ENCODE peak calls at places on chromosomes 4 and X, in nine cellular contexts. One of them, this sample, is unnamed.

GRCh38 chr4:8293131-8293975 is 23.8 kb downstream of the HTRA3 start:
- DNase-seq in activated T-cell treated with anti-CD3 and anti-CD28 coated beads, Interleukin-2, amount 50 U/mL, for 1 hour: no peak
- DNase-seq in endothelial cell: no peak
- DNase-seq in NCI-H1417: no peak
- DNase-seq in nephron progenitor cell: no peak
- DNase-seq in activated CD8-positive, alpha-beta memory T cell treated with anti-CD3 and anti-CD28 coated beads for 48 hours: no peak
- DNase-seq in glutamatergic neuron: peak
- DNase-seq in NCI-H1930: no peak
- DNase-seq in adrenal gland: no peak
- DNase-seq in this sample: no peak

GRCh38 chrX:112043997-112044396 is 38.6 kb downstream of the TRPC5 start:
- DNase-seq in activated T-cell treated with anti-CD3 and anti-CD28 coated beads, Interleukin-2, amount 50 U/mL, for 1 hour: no peak
- DNase-seq in endothelial cell: peak
- DNase-seq in NCI-H1417: no peak
- DNase-seq in nephron progenitor cell: peak
- DNase-seq in activated CD8-positive, alpha-beta memory T cell treated with anti-CD3 and anti-CD28 coated beads for 48 hours: no peak
- DNase-seq in glutamatergic neuron: no peak
- DNase-seq in NCI-H1930: no peak
- DNase-seq in adrenal gland: no peak
- DNase-seq in this sample: no peak

GRCh38 chr4:128582319-128582948 is 227.1 kb upstream of the JADE1 start:
- DNase-seq in activated T-cell treated with anti-CD3 and anti-CD28 coated beads, Interleukin-2, amount 50 U/mL, for 1 hour: no peak
- DNase-seq in endothelial cell: no peak
- DNase-seq in NCI-H1417: no peak
- DNase-seq in nephron progenitor cell: no peak
- DNase-seq in activated CD8-positive, alpha-beta memory T cell treated with anti-CD3 and anti-CD28 coated beads for 48 hours: no peak
- DNase-seq in glutamatergic neuron: no peak
- DNase-seq in NCI-H1930: no peak
- DNase-seq in adrenal gland: no peak
- DNase-seq in this sample: no peak

GRCh38 chrX:153939573-153939972 is 4.7 kb upstream of the NAA10 start:
- DNase-seq in activated T-cell treated with anti-CD3 and anti-CD28 coated beads, Interleukin-2, amount 50 U/mL, for 1 hour: no peak
- DNase-seq in endothelial cell: no peak
- DNase-seq in NCI-H1417: peak
- DNase-seq in nephron progenitor cell: no peak
- DNase-seq in activated CD8-positive, alpha-beta memory T cell treated with anti-CD3 and anti-CD28 coated beads for 48 hours: no peak
- DNase-seq in glutamatergic neuron: no peak
- DNase-seq in NCI-H1930: no peak
- DNase-seq in adrenal gland: no peak
- DNase-seq in this sample: no peak

GRCh38 chrX:40651620-40652223 is 4.4 kb upstream of the CXorf38 start:
- DNase-seq in activated T-cell treated with anti-CD3 and anti-CD28 coated beads, Interleukin-2, amount 50 U/mL, for 1 hour: peak
- DNase-seq in endothelial cell: peak
- DNase-seq in NCI-H1417: peak
- DNase-seq in nephron progenitor cell: peak
- DNase-seq in activated CD8-positive, alpha-beta memory T cell treated with anti-CD3 and anti-CD28 coated beads for 48 hours: peak
- DNase-seq in glutamatergic neuron: peak
- DNase-seq in NCI-H1930: peak
- DNase-seq in adrenal gland: peak
- DNase-seq in this sample: no peak

GRCh38 chr4:101791189-101791572 is 651 bp downstream of the BANK1 start:
- DNase-seq in activated T-cell treated with anti-CD3 and anti-CD28 coated beads, Interleukin-2, amount 50 U/mL, for 1 hour: no peak
- DNase-seq in endothelial cell: no peak
- DNase-seq in NCI-H1417: no peak
- DNase-seq in nephron progenitor cell: no peak
- DNase-seq in activated CD8-positive, alpha-beta memory T cell treated with anti-CD3 and anti-CD28 coated beads for 48 hours: no peak
- DNase-seq in glutamatergic neuron: no peak
- DNase-seq in NCI-H1930: peak
- DNase-seq in adrenal gland: no peak
- DNase-seq in this sample: no peak

GRCh38 chrX:39261446-39262147 is 460.3 kb downstream of the MID1IP1 start:
- DNase-seq in activated T-cell treated with anti-CD3 and anti-CD28 coated beads, Interleukin-2, amount 50 U/mL, for 1 hour: no peak
- DNase-seq in endothelial cell: peak
- DNase-seq in NCI-H1417: peak
- DNase-seq in nephron progenitor cell: peak
- DNase-seq in activated CD8-positive, alpha-beta memory T cell treated with anti-CD3 and anti-CD28 coated beads for 48 hours: no peak
- DNase-seq in glutamatergic neuron: no peak
- DNase-seq in NCI-H1930: no peak
- DNase-seq in adrenal gland: peak
- DNase-seq in this sample: no peak

GRCh38 chr4:147059064-147059731 is 113.5 kb upstream of the TTC29 start:
- DNase-seq in activated T-cell treated with anti-CD3 and anti-CD28 coated beads, Interleukin-2, amount 50 U/mL, for 1 hour: no peak
- DNase-seq in endothelial cell: no peak
- DNase-seq in NCI-H1417: no peak
- DNase-seq in nephron progenitor cell: no peak
- DNase-seq in activated CD8-positive, alpha-beta memory T cell treated with anti-CD3 and anti-CD28 coated beads for 48 hours: no peak
- DNase-seq in glutamatergic neuron: no peak
- DNase-seq in NCI-H1930: no peak
- DNase-seq in adrenal gland: no peak
- DNase-seq in this sample: no peak

GRCh38 chrX:40871385-40872082 is 136.2 kb upstream of the MED14 start:
- DNase-seq in activated T-cell treated with anti-CD3 and anti-CD28 coated beads, Interleukin-2, amount 50 U/mL, for 1 hour: no peak
- DNase-seq in endothelial cell: no peak
- DNase-seq in NCI-H1417: no peak
- DNase-seq in nephron progenitor cell: no peak
- DNase-seq in activated CD8-positive, alpha-beta memory T cell treated with anti-CD3 and anti-CD28 coated beads for 48 hours: no peak
- DNase-seq in glutamatergic neuron: no peak
- DNase-seq in NCI-H1930: no peak
- DNase-seq in adrenal gland: no peak
- DNase-seq in this sample: no peak

GRCh38 chr4:8346838-8347605 is 77.5 kb downstream of the HTRA3 start:
- DNase-seq in activated T-cell treated with anti-CD3 and anti-CD28 coated beads, Interleukin-2, amount 50 U/mL, for 1 hour: no peak
- DNase-seq in endothelial cell: no peak
- DNase-seq in NCI-H1417: no peak
- DNase-seq in nephron progenitor cell: no peak
- DNase-seq in activated CD8-positive, alpha-beta memory T cell treated with anti-CD3 and anti-CD28 coated beads for 48 hours: no peak
- DNase-seq in glutamatergic neuron: no peak
- DNase-seq in NCI-H1930: no peak
- DNase-seq in adrenal gland: no peak
- DNase-seq in this sample: no peak

This sample was measured in activated B cell treated with CpG ODN at 0.5 μM for 24 hours.